ENCODE peak calls at places on chromosomes 1 and 21, in six cellular contexts. V is gastrocnemius medialis, C is PC-9, H is left ventricle myocardium inferior, Q is WERI-Rb-1, M is tibial artery. N is an unnamed sample.

GRCh38 chr1:190583862-190584261 is 106.2 kb upstream of the BRINP3 start:
- DNase-seq in V (no peak), H (no peak), M (no peak), C (no peak), Q (no peak), N (no peak)

GRCh38 chr1:243495442-243496172 is 239.8 kb downstream of the SDCCAG8 start:
- DNase-seq in M (no peak), Q (no peak), H (no peak), C (no peak), V (no peak), N (no peak)

GRCh38 chr21:34887729-34888568 is 161.2 kb downstream of the RUNX1 start:
- DNase-seq in Q (no peak), C (peak; percentile 65), M (peak; percentile 88), H (peak; percentile 55), V (peak; percentile 88), N (peak; percentile 31)

GRCh38 chr1:173248247-173248940 is 41.3 kb upstream of the TNFSF4 start:
- DNase-seq in H (no peak), V (no peak), M (no peak), C (no peak), Q (no peak), N (no peak)

GRCh38 chr1:177069489-177069888 is 95.0 kb downstream of the ASTN1 start:
- DNase-seq in H (no peak), V (no peak), C (no peak), Q (no peak), M (no peak), N (no peak)

GRCh38 chr1:84836145-84836544 is 56.9 kb downstream of the LPAR3 start:
- DNase-seq in H (no peak), M (no peak), V (no peak), Q (no peak), C (no peak), N (no peak)

GRCh38 chr1:26284597-26285351 is 4.9 kb downstream of the SH3BGRL3 start:
- DNase-seq in V (peak; percentile 85), C (peak; percentile 84), H (peak; percentile 65), M (peak; percentile 88), Q (peak; percentile 77), N (peak; percentile 83)

GRCh38 chr1:120179420-120180348 is 3.4 kb upstream of the SEC22B start:
- DNase-seq in Q (peak; percentile 48), C (peak; percentile 64), M (no peak), H (no peak), V (no peak), N (no peak)

GRCh38 chr21:26844258-26845065 is 747 bp downstream of the ADAMTS1 start:
- DNase-seq in H (peak; percentile 68), V (peak; percentile 56), M (peak; percentile 78), C (no peak), Q (no peak), N (no peak)

GRCh38 chr1:33086384-33086850 is 5.5 kb downstream of the AZIN2 start:
- DNase-seq in H (peak; percentile 74), Q (peak; percentile 85), V (peak; percentile 56), M (peak; percentile 79), C (peak; percentile 67), N (peak; percentile 72)

GRCh38 chr21:38985423-38986378 is 180.0 kb downstream of the ETS2 start:
- DNase-seq in M (peak; percentile 89), Q (no peak), V (peak; percentile 47), H (peak; percentile 72), C (no peak), N (no peak)

GRCh38 chr1:185156321-185156853 is 366 bp downstream of the TRMT1L start:
- DNase-seq in H (no peak), Q (no peak), V (no peak), M (no peak), C (no peak), N (peak; percentile 34)

GRCh38 chr1:31932491-31933316 is 5.5 kb downstream of the PTP4A2 start:
- DNase-seq in Q (no peak), H (no peak), C (no peak), V (no peak), M (no peak), N (peak; percentile 56)

GRCh38 chr1:24986372-24986979 is 56.4 kb upstream of the RUNX3 start:
- DNase-seq in V (no peak), C (no peak), H (no peak), M (no peak), Q (no peak), N (no peak)

GRCh38 chr1:167720965-167721616 is 691 bp upstream of the MPZL1 start:
- DNase-seq in C (peak; percentile 34), H (no peak), M (no peak), Q (peak; percentile 20), V (no peak), N (peak; percentile 61)
- H3K27ac ChIP-seq in C (peak overlapping the region; percentile 46), H (peak overlapping the region; percentile 89), M (peak overlapping the region; percentile 87), Q (no peak overlapping the region), V (peak overlapping the region; percentile 79), N (peak overlapping the region; percentile 78)

DNA sequence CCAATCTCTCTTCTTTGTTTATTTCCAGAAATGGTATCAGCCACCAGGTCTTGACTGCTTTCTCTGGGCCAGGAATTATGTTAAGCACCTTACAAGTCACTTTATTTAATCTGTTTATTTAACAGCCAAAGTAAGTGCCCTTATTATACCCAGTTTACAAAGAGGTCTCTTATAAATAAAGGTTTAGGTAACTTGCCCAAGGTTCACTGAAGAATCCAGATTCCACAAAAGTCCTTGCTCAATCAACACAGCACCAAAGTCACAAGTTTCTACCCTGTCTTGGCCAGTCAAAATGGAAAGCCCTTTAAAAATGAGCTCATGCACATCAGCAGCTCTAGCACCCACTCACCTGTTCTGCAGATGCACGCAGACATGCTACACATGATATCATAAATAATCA is 28.0 kb upstream of the ATP1A1 start:
- DNase-seq in H (no peak), M (no peak), Q (no peak), V (no peak), C (no peak), N (no peak)
- H3K27ac ChIP-seq in H (no peak overlapping the region), M (no peak overlapping the region), Q (no peak overlapping the region), V (no peak overlapping the region), C (no peak overlapping the region), N (no peak overlapping the region)

GRCh38 chr1:181097242-181097641 is 8.7 kb downstream of the IER5 start:
- DNase-seq in V (no peak), C (no peak), Q (no peak), M (peak; percentile 56), H (no peak), N (no peak)

GRCh38 chr1:181094813-181095212 is 6.3 kb downstream of the IER5 start:
- DNase-seq in C (no peak), M (no peak), Q (no peak), H (no peak), V (no peak), N (no peak)

GRCh38 chr1:181094402-181094801 is 5.9 kb downstream of the IER5 start:
- DNase-seq in Q (no peak), V (no peak), M (no peak), C (no peak), H (no peak), N (no peak)

GRCh38 chr1:181095260-181095659 is 6.8 kb downstream of the IER5 start:
- DNase-seq in C (no peak), Q (no peak), M (no peak), V (no peak), H (no peak), N (no peak)

DNA sequence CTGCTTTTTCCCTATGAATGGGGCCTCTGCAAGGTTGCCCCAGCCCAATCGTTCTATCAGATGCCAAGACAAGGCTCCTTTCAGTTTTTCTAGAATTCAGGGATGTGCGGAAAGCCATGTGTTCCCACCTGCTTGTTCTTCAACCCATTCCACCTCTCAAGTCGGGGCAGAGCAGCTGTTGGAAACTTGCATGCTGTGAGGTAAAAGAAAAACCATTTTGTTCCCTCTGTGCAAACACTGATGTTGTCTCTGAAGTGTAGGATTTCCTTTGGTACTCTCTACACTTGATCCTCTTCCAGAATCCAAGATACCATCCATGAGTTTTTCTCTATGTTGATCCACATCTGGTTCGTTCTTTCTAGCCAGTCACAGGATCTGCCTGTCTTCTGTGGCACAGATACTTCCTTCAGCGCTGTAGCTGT is 7.3 kb downstream of the IER5 start:
- DNase-seq in H (no peak), M (peak; percentile 12), Q (no peak), C (no peak), V (no peak), N (no peak)
- H3K27ac ChIP-seq in H (peak overlapping the region; percentile 78), M (peak overlapping the region; percentile 44), Q (no peak overlapping the region), C (peak overlapping the region; percentile 45), V (peak overlapping the region; percentile 56), N (no peak overlapping the region)

DNA sequence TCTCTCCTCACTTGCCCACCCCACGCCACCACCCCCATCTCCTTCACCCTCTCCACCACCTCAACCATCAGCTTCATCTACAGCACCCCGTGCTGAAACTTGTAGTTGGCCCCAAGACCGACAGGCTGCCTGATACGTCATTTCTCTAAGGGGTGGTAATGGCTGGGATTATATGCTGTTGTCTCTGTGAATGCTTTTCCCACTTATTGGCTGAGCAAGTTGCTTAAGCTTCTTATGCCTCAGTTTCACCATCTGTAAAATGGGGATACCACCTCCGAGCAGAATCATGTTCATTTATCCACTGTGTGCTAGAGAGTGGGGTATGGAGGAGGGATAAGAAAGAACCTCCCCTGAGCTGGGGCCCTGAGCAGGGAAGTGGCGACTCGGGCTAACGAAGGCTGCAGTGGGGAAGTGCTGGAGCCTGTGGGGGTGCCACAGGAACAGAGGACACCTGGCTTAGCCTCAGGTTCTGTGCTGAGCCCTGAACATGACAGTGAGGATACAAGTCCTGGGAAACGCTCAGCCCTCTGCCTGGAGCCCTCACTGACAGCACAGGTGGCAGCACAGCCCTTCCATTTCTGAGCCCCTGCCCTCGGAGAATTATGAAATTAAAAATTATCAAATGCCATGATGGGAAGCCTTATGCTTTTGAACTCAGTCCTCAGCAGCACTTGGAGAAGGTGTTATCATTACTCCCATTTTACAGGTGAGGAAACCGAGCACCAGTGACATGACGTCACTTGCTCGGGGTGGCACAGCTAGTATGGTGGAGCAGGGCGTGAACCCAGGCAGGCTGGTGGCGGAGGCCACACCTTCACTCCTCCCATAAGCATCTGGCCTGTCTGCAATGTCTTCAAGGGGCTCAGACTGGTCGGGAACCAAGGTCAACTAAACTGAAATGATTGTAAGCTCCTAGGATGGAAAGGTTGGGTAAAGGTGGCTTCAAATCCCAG is 2.8 kb downstream of the MATN1 start:
- DNase-seq in C (no peak), Q (no peak), H (no peak), V (no peak), M (no peak), N (peak; percentile 44)
- H3K27ac ChIP-seq in C (no peak overlapping the region), Q (no peak overlapping the region), H (no peak overlapping the region), V (no peak overlapping the region), M (no peak overlapping the region), N (no peak overlapping the region)

GRCh38 chr1:109802136-109802900 is 38.6 kb upstream of the EPS8L3 start:
- DNase-seq in Q (no peak), M (peak; percentile 54), V (no peak), C (no peak), H (no peak), N (no peak)

GRCh38 chr1:109804660-109805059 is 40.9 kb upstream of the EPS8L3 start:
- DNase-seq in Q (no peak), V (no peak), M (peak; percentile 9), H (no peak), C (no peak), N (no peak)

GRCh38 chr1:109803901-109804331 is 40.2 kb upstream of the EPS8L3 start:
- DNase-seq in V (no peak), Q (no peak), C (no peak), H (no peak), M (peak; percentile 64), N (no peak)

GRCh38 chr1:109801791-109802135 is 38.0 kb upstream of the EPS8L3 start:
- DNase-seq in M (peak; percentile 40), V (no peak), Q (no peak), C (no peak), H (no peak), N (no peak)

GRCh38 chr1:109802901-109803561 is 39.3 kb upstream of the EPS8L3 start:
- DNase-seq in Q (no peak), H (no peak), V (no peak), M (peak; percentile 67), C (no peak), N (no peak)
- H3K27ac ChIP-seq in Q (no peak overlapping the region), H (peak overlapping the region; percentile 46), V (no peak overlapping the region), M (peak overlapping the region; percentile 30), C (no peak overlapping the region), N (no peak overlapping the region)

GRCh38 chr21:45974073-45975016 is 7.2 kb upstream of the COL6A1 start:
- DNase-seq in H (peak; percentile 70), Q (peak; percentile 46), M (peak; percentile 87), V (no peak), C (peak; percentile 31), N (no peak)
- H3K27ac ChIP-seq in H (peak overlapping the region; percentile 97), Q (peak overlapping the region; percentile 81), M (peak overlapping the region; percentile 95), V (peak overlapping the region; percentile 83), C (no peak overlapping the region), N (no peak overlapping the region)

N was measured in OCI-LY7.